ENCODE peak calls at places on chromosomes 6 and 20, in eight cellular contexts. One of them, this sample, is unnamed.

GRCh38 chr6:33075568-33076405 is at the start of gene HLA-DPB1:
- DNase-seq in GM12865: peak
- DNase-seq in MM.1S: peak
- DNase-seq in A549: peak
- DNase-seq in choroid plexus epithelial cell: peak
- DNase-seq in CD4-positive, alpha-beta memory T cell: peak
- DNase-seq in epithelial cell of esophagus: peak
- DNase-seq in cardiac muscle cell: peak
- DNase-seq in this sample: peak

GRCh38 chr6:56102216-56102615 is 145.2 kb downstream of the COL21A1 start:
- DNase-seq in GM12865: no peak
- DNase-seq in epithelial cell of esophagus: peak
- DNase-seq in cardiac muscle cell: no peak
- DNase-seq in A549: no peak
- DNase-seq in CD4-positive, alpha-beta memory T cell: no peak
- DNase-seq in choroid plexus epithelial cell: no peak
- DNase-seq in MM.1S: no peak
- DNase-seq in this sample: no peak

GRCh38 chr20:51584116-51584515 is 41.6 kb upstream of the NFATC2 start:
- DNase-seq in cardiac muscle cell: no peak
- DNase-seq in epithelial cell of esophagus: no peak
- DNase-seq in A549: no peak
- DNase-seq in CD4-positive, alpha-beta memory T cell: no peak
- DNase-seq in choroid plexus epithelial cell: no peak
- DNase-seq in GM12865: no peak
- DNase-seq in MM.1S: no peak
- DNase-seq in this sample: no peak

GRCh38 chr6:79546186-79546585 is 9.0 kb upstream of the LCA5 start:
- DNase-seq in A549: no peak
- DNase-seq in MM.1S: no peak
- DNase-seq in cardiac muscle cell: peak
- DNase-seq in CD4-positive, alpha-beta memory T cell: no peak
- DNase-seq in GM12865: no peak
- DNase-seq in choroid plexus epithelial cell: peak
- DNase-seq in epithelial cell of esophagus: no peak
- DNase-seq in this sample: no peak

GRCh38 chr6:39092124-39092523 is 22.9 kb downstream of the SAYSD1 start:
- DNase-seq in choroid plexus epithelial cell: no peak
- DNase-seq in CD4-positive, alpha-beta memory T cell: no peak
- DNase-seq in cardiac muscle cell: no peak
- DNase-seq in A549: no peak
- DNase-seq in epithelial cell of esophagus: no peak
- DNase-seq in GM12865: peak
- DNase-seq in MM.1S: no peak
- DNase-seq in this sample: no peak

GRCh38 chr6:116992546-116992945 is 115.5 kb downstream of the RFX6 start:
- DNase-seq in epithelial cell of esophagus: no peak
- DNase-seq in CD4-positive, alpha-beta memory T cell: no peak
- DNase-seq in GM12865: no peak
- DNase-seq in choroid plexus epithelial cell: no peak
- DNase-seq in MM.1S: no peak
- DNase-seq in cardiac muscle cell: no peak
- DNase-seq in A549: no peak
- DNase-seq in this sample: no peak

GRCh38 chr6:87785229-87785862 is 83.3 kb upstream of the AKIRIN2 start:
- DNase-seq in A549: no peak
- DNase-seq in epithelial cell of esophagus: no peak
- DNase-seq in GM12865: no peak
- DNase-seq in choroid plexus epithelial cell: no peak
- DNase-seq in MM.1S: no peak
- DNase-seq in CD4-positive, alpha-beta memory T cell: no peak
- DNase-seq in cardiac muscle cell: no peak
- DNase-seq in this sample: no peak

GRCh38 chr6:44074383-44075136 is 52.7 kb downstream of the MRPL14 start:
- DNase-seq in MM.1S: peak
- DNase-seq in cardiac muscle cell: peak
- DNase-seq in GM12865: peak
- DNase-seq in CD4-positive, alpha-beta memory T cell: peak
- DNase-seq in A549: peak
- DNase-seq in epithelial cell of esophagus: peak
- DNase-seq in choroid plexus epithelial cell: peak
- DNase-seq in this sample: peak

GRCh38 chr20:2459981-2460751 is 10.4 kb downstream of the SNRPB start:
- DNase-seq in cardiac muscle cell: no peak
- DNase-seq in MM.1S: no peak
- DNase-seq in epithelial cell of esophagus: no peak
- DNase-seq in CD4-positive, alpha-beta memory T cell: no peak
- DNase-seq in choroid plexus epithelial cell: no peak
- DNase-seq in GM12865: no peak
- DNase-seq in A549: no peak
- DNase-seq in this sample: no peak

GRCh38 chr20:64149809-64150560 is 14.3 kb upstream of the MYT1 start:
- DNase-seq in epithelial cell of esophagus: no peak
- DNase-seq in GM12865: no peak
- DNase-seq in CD4-positive, alpha-beta memory T cell: no peak
- DNase-seq in choroid plexus epithelial cell: no peak
- DNase-seq in MM.1S: no peak
- DNase-seq in A549: no peak
- DNase-seq in cardiac muscle cell: no peak
- DNase-seq in this sample: no peak
- H3K4me3 ChIP-seq in epithelial cell of esophagus: no peak
- H3K4me3 ChIP-seq in GM12865: no peak
- H3K4me3 ChIP-seq in CD4-positive, alpha-beta memory T cell: no peak
- H3K4me3 ChIP-seq in choroid plexus epithelial cell: no peak
- H3K4me3 ChIP-seq in MM.1S: no peak
- H3K4me3 ChIP-seq in A549: no peak
- H3K4me3 ChIP-seq in cardiac muscle cell: no peak
- H3K4me3 ChIP-seq in this sample: no peak

GRCh38 chr6:73309534-73309783 is 44.6 kb downstream of the DPPA5 start:
- DNase-seq in cardiac muscle cell: no peak
- DNase-seq in MM.1S: no peak
- DNase-seq in A549: no peak
- DNase-seq in CD4-positive, alpha-beta memory T cell: no peak
- DNase-seq in choroid plexus epithelial cell: no peak
- DNase-seq in GM12865: no peak
- DNase-seq in epithelial cell of esophagus: peak
- DNase-seq in this sample: no peak

GRCh38 chr6:73309784-73310502 is 44.1 kb downstream of the DPPA5 start:
- DNase-seq in cardiac muscle cell: peak
- DNase-seq in GM12865: peak
- DNase-seq in MM.1S: peak
- DNase-seq in CD4-positive, alpha-beta memory T cell: peak
- DNase-seq in choroid plexus epithelial cell: peak
- DNase-seq in A549: peak
- DNase-seq in epithelial cell of esophagus: peak
- DNase-seq in this sample: peak

GRCh38 chr6:73314577-73315492 is 39.2 kb downstream of the DPPA5 start:
- DNase-seq in GM12865: no peak
- DNase-seq in MM.1S: no peak
- DNase-seq in epithelial cell of esophagus: no peak
- DNase-seq in cardiac muscle cell: peak
- DNase-seq in choroid plexus epithelial cell: no peak
- DNase-seq in A549: no peak
- DNase-seq in CD4-positive, alpha-beta memory T cell: no peak
- DNase-seq in this sample: no peak

DNA sequence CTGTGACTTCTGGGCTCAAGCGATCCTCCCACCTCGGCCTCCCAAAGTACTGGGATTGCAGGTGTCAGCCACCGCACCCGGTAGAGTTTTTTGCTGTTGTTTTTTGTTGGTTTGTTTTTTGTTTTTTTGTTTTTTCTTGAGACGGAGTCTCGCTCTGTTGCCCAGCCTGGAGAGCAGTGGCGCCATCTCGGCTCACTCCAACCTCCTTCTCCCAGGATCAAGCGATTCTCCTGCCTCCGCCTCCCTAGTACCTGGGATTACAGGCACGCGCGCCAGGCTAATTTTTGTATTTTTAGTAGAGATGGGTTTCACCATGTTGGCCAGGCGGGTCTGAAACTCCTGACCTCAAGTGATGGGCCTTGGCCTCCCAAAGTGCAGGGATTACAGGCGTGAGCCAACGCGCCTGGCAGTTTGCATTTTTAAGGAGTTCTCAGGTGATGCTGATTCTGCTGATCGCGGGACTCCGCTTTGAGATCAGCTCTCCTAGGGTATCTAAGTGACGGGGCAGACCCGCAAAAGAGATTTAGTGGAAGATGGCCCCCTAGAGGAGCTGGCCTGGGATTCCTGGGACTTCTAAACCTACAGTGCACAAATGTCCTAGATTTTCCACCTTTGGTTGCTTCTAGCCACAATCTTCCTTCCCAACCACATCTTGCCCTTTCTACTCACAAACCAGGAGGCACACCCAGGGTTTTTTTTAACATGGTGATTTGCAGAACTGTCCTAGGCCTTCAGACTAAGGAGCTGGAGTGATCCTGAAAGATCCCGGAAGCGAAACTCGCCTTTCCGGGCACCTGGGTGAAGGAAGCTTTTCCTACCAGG is 45.2 kb downstream of the DPPA5 start:
- DNase-seq in cardiac muscle cell: peak
- DNase-seq in MM.1S: no peak
- DNase-seq in GM12865: peak
- DNase-seq in CD4-positive, alpha-beta memory T cell: no peak
- DNase-seq in A549: peak
- DNase-seq in epithelial cell of esophagus: peak
- DNase-seq in choroid plexus epithelial cell: peak
- DNase-seq in this sample: no peak
- H3K4me3 ChIP-seq in cardiac muscle cell: peak
- H3K4me3 ChIP-seq in MM.1S: peak
- H3K4me3 ChIP-seq in GM12865: peak
- H3K4me3 ChIP-seq in CD4-positive, alpha-beta memory T cell: peak
- H3K4me3 ChIP-seq in A549: peak
- H3K4me3 ChIP-seq in epithelial cell of esophagus: peak
- H3K4me3 ChIP-seq in choroid plexus epithelial cell: peak
- H3K4me3 ChIP-seq in this sample: peak

GRCh38 chr20:25539742-25540201 is 45.6 kb downstream of the NINL start:
- DNase-seq in GM12865: no peak
- DNase-seq in MM.1S: no peak
- DNase-seq in A549: no peak
- DNase-seq in CD4-positive, alpha-beta memory T cell: no peak
- DNase-seq in epithelial cell of esophagus: no peak
- DNase-seq in choroid plexus epithelial cell: peak
- DNase-seq in cardiac muscle cell: peak
- DNase-seq in this sample: no peak

GRCh38 chr20:25537890-25538289 is 47.4 kb downstream of the NINL start:
- DNase-seq in A549: no peak
- DNase-seq in CD4-positive, alpha-beta memory T cell: no peak
- DNase-seq in cardiac muscle cell: no peak
- DNase-seq in epithelial cell of esophagus: no peak
- DNase-seq in GM12865: no peak
- DNase-seq in choroid plexus epithelial cell: no peak
- DNase-seq in MM.1S: no peak
- DNase-seq in this sample: no peak

GRCh38 chr20:25540273-25540672 is 45.1 kb downstream of the NINL start:
- DNase-seq in CD4-positive, alpha-beta memory T cell: no peak
- DNase-seq in epithelial cell of esophagus: peak
- DNase-seq in choroid plexus epithelial cell: no peak
- DNase-seq in cardiac muscle cell: no peak
- DNase-seq in MM.1S: peak
- DNase-seq in A549: no peak
- DNase-seq in GM12865: peak
- DNase-seq in this sample: no peak

GRCh38 chr20:25541676-25542075 is 43.7 kb downstream of the NINL start:
- DNase-seq in GM12865: no peak
- DNase-seq in MM.1S: no peak
- DNase-seq in choroid plexus epithelial cell: peak
- DNase-seq in cardiac muscle cell: peak
- DNase-seq in CD4-positive, alpha-beta memory T cell: no peak
- DNase-seq in epithelial cell of esophagus: no peak
- DNase-seq in A549: no peak
- DNase-seq in this sample: no peak

GRCh38 chr20:25538838-25539665 is 46.3 kb downstream of the NINL start:
- DNase-seq in cardiac muscle cell: no peak
- DNase-seq in epithelial cell of esophagus: no peak
- DNase-seq in choroid plexus epithelial cell: no peak
- DNase-seq in GM12865: peak
- DNase-seq in MM.1S: no peak
- DNase-seq in CD4-positive, alpha-beta memory T cell: no peak
- DNase-seq in A549: no peak
- DNase-seq in this sample: no peak
- H3K4me3 ChIP-seq in cardiac muscle cell: no peak
- H3K4me3 ChIP-seq in epithelial cell of esophagus: no peak
- H3K4me3 ChIP-seq in choroid plexus epithelial cell: no peak
- H3K4me3 ChIP-seq in GM12865: no peak
- H3K4me3 ChIP-seq in MM.1S: peak
- H3K4me3 ChIP-seq in CD4-positive, alpha-beta memory T cell: no peak
- H3K4me3 ChIP-seq in A549: no peak
- H3K4me3 ChIP-seq in this sample: no peak

GRCh38 chr6:11212625-11213024 is 19.8 kb downstream of the NEDD9 start:
- DNase-seq in GM12865: no peak
- DNase-seq in CD4-positive, alpha-beta memory T cell: no peak
- DNase-seq in MM.1S: no peak
- DNase-seq in cardiac muscle cell: peak
- DNase-seq in A549: no peak
- DNase-seq in epithelial cell of esophagus: peak
- DNase-seq in choroid plexus epithelial cell: peak
- DNase-seq in this sample: no peak
- H3K4me3 ChIP-seq in GM12865: no peak
- H3K4me3 ChIP-seq in CD4-positive, alpha-beta memory T cell: no peak
- H3K4me3 ChIP-seq in MM.1S: no peak
- H3K4me3 ChIP-seq in cardiac muscle cell: no peak
- H3K4me3 ChIP-seq in A549: peak
- H3K4me3 ChIP-seq in epithelial cell of esophagus: no peak
- H3K4me3 ChIP-seq in choroid plexus epithelial cell: no peak
- H3K4me3 ChIP-seq in this sample: no peak

GRCh38 chr6:46130665-46131064 is 876 bp downstream of the ENPP4 start:
- DNase-seq in choroid plexus epithelial cell: no peak
- DNase-seq in epithelial cell of esophagus: no peak
- DNase-seq in A549: no peak
- DNase-seq in cardiac muscle cell: no peak
- DNase-seq in GM12865: peak
- DNase-seq in MM.1S: no peak
- DNase-seq in CD4-positive, alpha-beta memory T cell: no peak
- DNase-seq in this sample: no peak

GRCh38 chr6:46134216-46134615 is 4.4 kb downstream of the ENPP4 start:
- DNase-seq in GM12865: no peak
- DNase-seq in choroid plexus epithelial cell: no peak
- DNase-seq in cardiac muscle cell: no peak
- DNase-seq in A549: no peak
- DNase-seq in CD4-positive, alpha-beta memory T cell: no peak
- DNase-seq in MM.1S: no peak
- DNase-seq in epithelial cell of esophagus: no peak
- DNase-seq in this sample: no peak

GRCh38 chr6:46129634-46130505 is at the start of gene ENPP4:
- DNase-seq in MM.1S: peak
- DNase-seq in A549: peak
- DNase-seq in cardiac muscle cell: peak
- DNase-seq in choroid plexus epithelial cell: peak
- DNase-seq in GM12865: peak
- DNase-seq in epithelial cell of esophagus: peak
- DNase-seq in CD4-positive, alpha-beta memory T cell: peak
- DNase-seq in this sample: peak

GRCh38 chr6:46129301-46129633 is 522 bp upstream of the ENPP4 start:
- DNase-seq in choroid plexus epithelial cell: no peak
- DNase-seq in A549: no peak
- DNase-seq in MM.1S: no peak
- DNase-seq in cardiac muscle cell: no peak
- DNase-seq in CD4-positive, alpha-beta memory T cell: no peak
- DNase-seq in GM12865: no peak
- DNase-seq in epithelial cell of esophagus: peak
- DNase-seq in this sample: no peak

GRCh38 chr6:46128476-46128875 is 1.3 kb upstream of the ENPP4 start:
- DNase-seq in GM12865: peak
- DNase-seq in cardiac muscle cell: no peak
- DNase-seq in choroid plexus epithelial cell: no peak
- DNase-seq in epithelial cell of esophagus: no peak
- DNase-seq in CD4-positive, alpha-beta memory T cell: no peak
- DNase-seq in MM.1S: no peak
- DNase-seq in A549: no peak
- DNase-seq in this sample: no peak
- H3K4me3 ChIP-seq in GM12865: no peak
- H3K4me3 ChIP-seq in cardiac muscle cell: no peak
- H3K4me3 ChIP-seq in choroid plexus epithelial cell: no peak
- H3K4me3 ChIP-seq in epithelial cell of esophagus: no peak
- H3K4me3 ChIP-seq in CD4-positive, alpha-beta memory T cell: no peak
- H3K4me3 ChIP-seq in MM.1S: no peak
- H3K4me3 ChIP-seq in A549: no peak
- H3K4me3 ChIP-seq in this sample: peak